ENCODE peak calls at places on chromosomes 6 and 20, in eight cellular contexts. F is stimulated activated naive CD8-positive, alpha-beta T cell treated with anti-CD3 and anti-CD28 coated beads, Interleukin-15, amount 100 ng/mL, for 72 hours; Y is BE2C; B is effector memory CD8-positive, alpha-beta T cell; A is stimulated activated naive CD4-positive, alpha-beta T cell treated with Interleukin-2 at 50 U/mL for 16 hours; J is NCI-H524; I is cerebellum; N is frontal cortex. E is an unnamed sample.

GRCh38 chr20:18019068-18019467 is 38.6 kb downstream of the OVOL2 start:
- DNase-seq in Y (no peak), F (no peak), N (no peak), I (no peak), J (no peak), A (no peak), B (no peak), E (no peak)

GRCh38 chr20:57392512-57393271 is 1.5 kb downstream of the RBM38 start:
- DNase-seq in I (peak; percentile 66), Y (no peak), F (peak; percentile 74), N (no peak), A (peak; percentile 74), J (no peak), B (peak; percentile 92), E (no peak)

GRCh38 chr6:79180082-79180481 is 54.4 kb downstream of the HMGN3 start:
- DNase-seq in J (no peak), Y (no peak), N (no peak), F (no peak), A (no peak), B (no peak), I (no peak), E (no peak)

GRCh38 chr6:39100358-39100757 is 14.6 kb downstream of the SAYSD1 start:
- DNase-seq in A (no peak), B (no peak), N (no peak), F (no peak), Y (no peak), J (no peak), I (no peak), E (no peak)

GRCh38 chr20:58822748-58823730 is 27.7 kb downstream of the GNAS-AS1 start:
- DNase-seq in J (no peak), F (no peak), B (no peak), N (no peak), I (no peak), A (no peak), Y (no peak), E (no peak)

GRCh38 chr20:35583636-35584560 is 31.7 kb upstream of the SPAG4 start:
- DNase-seq in B (no peak), Y (no peak), F (no peak), J (no peak), N (no peak), A (no peak), I (no peak), E (no peak)

GRCh38 chr6:156780962-156781705 is 4.0 kb downstream of the ARID1B start:
- DNase-seq in Y (no peak), J (no peak), B (no peak), A (no peak), N (no peak), F (no peak), I (no peak), E (no peak)

GRCh38 chr6:147278891-147279290 is 74.7 kb downstream of the STXBP5 start:
- DNase-seq in J (no peak), N (no peak), A (no peak), F (no peak), B (no peak), Y (no peak), I (no peak), E (no peak)

GRCh38 chr6:134724653-134725340 is 225.1 kb downstream of the ALDH8A1 start:
- DNase-seq in I (no peak), F (no peak), Y (no peak), A (no peak), J (no peak), N (no peak), B (no peak), E (peak; percentile 34)

GRCh38 chr20:58018590-58018989 is 209.9 kb downstream of the ANKRD60 start:
- DNase-seq in B (no peak), N (no peak), A (no peak), F (no peak), J (no peak), I (no peak), Y (no peak), E (no peak)

GRCh38 chr6:36351152-36351571 is 14.5 kb upstream of the BNIP5 start:
- DNase-seq in A (no peak), F (no peak), B (no peak), J (no peak), N (no peak), I (no peak), Y (no peak), E (no peak)

GRCh38 chr6:170165501-170166117 is 125.3 kb downstream of the DLL1 start:
- DNase-seq in I (no peak), J (no peak), B (no peak), N (no peak), F (no peak), Y (no peak), A (no peak), E (no peak)

GRCh38 chr6:122129313-122130025 is 270.0 kb upstream of the HSF2 start:
- DNase-seq in J (no peak), N (no peak), A (no peak), B (no peak), F (no peak), I (no peak), Y (no peak), E (no peak)

GRCh38 chr20:62955519-62956386 is 3.2 kb downstream of the SLC17A9 start:
- DNase-seq in B (no peak), N (no peak), J (no peak), I (no peak), Y (no peak), A (no peak), F (no peak), E (no peak)

GRCh38 chr20:41664584-41664983 is 46.4 kb upstream of the CHD6 start:
- DNase-seq in B (no peak), F (no peak), I (no peak), A (no peak), J (no peak), N (no peak), Y (peak; percentile 21), E (no peak)

GRCh38 chr20:43658068-43658722 is 8.7 kb upstream of the MYBL2 start:
- DNase-seq in N (no peak), Y (peak; percentile 27), A (peak; percentile 46), F (peak; percentile 16), J (peak; percentile 34), I (no peak), B (no peak), E (no peak)

GRCh38 chr20:2470051-2470431 is 548 bp downstream of the SNRPB start:
- DNase-seq in Y (peak; percentile 39), N (peak; percentile 56), I (peak; percentile 36), F (peak; percentile 60), B (peak; percentile 61), A (peak; percentile 52), J (peak; percentile 9), E (no peak)

GRCh38 chr20:22768266-22768665 is 183.9 kb upstream of the FOXA2 start:
- DNase-seq in B (no peak), F (no peak), N (no peak), Y (no peak), I (no peak), A (no peak), J (no peak), E (no peak)

GRCh38 chr6:19723533-19723932 is 113.6 kb upstream of the ID4 start:
- DNase-seq in N (no peak), A (no peak), F (no peak), Y (no peak), I (no peak), J (no peak), B (no peak), E (peak; percentile 37)

GRCh38 chr6:97524846-97525245 is 241.8 kb upstream of the MMS22L start:
- DNase-seq in Y (peak; percentile 12), J (peak; percentile 3), B (no peak), N (no peak), F (no peak), I (peak; percentile 33), A (no peak), E (no peak)

E was measured in brain pericyte.